ENCODE peak calls at places on chromosome 4, in nine cellular contexts. J, Z, H, D, R, N, E, Q and G are unnamed samples.

GRCh38 chr4:19187104-19187503 is 1064.6 kb upstream of the SLIT2 start:
- DNase-seq in E (no peak), D (no peak), Z (no peak), H (no peak), Q (no peak), N (no peak), R (no peak), J (no peak), G (no peak)

GRCh38 chr4:80101768-80102116 is 28.7 kb upstream of the ANTXR2 start:
- DNase-seq in H (no peak), D (no peak), E (no peak), Z (no peak), N (no peak), J (no peak), R (no peak), Q (no peak), G (no peak)

GRCh38 chr4:7852568-7853185 is 87.0 kb downstream of the AFAP1 start:
- DNase-seq in Q (peak), Z (peak), D (no peak), E (no peak), H (no peak), N (no peak), R (no peak), J (no peak), G (no peak)

GRCh38 chr4:59612235-59612634 is 1587.9 kb upstream of the ADGRL3 start:
- DNase-seq in J (no peak), R (no peak), Q (no peak), E (no peak), H (peak), Z (no peak), N (no peak), D (no peak), G (no peak)

GRCh38 chr4:2793920-2794706 is 1.2 kb downstream of the SH3BP2 start:
- DNase-seq in Q (peak), E (peak), R (peak), D (peak), N (peak), Z (peak), J (peak), H (no peak), G (peak)

GRCh38 chr4:168920438-168921081 is 89.5 kb downstream of the CBR4 start:
- DNase-seq in R (no peak), Z (no peak), E (no peak), H (no peak), D (no peak), J (no peak), Q (no peak), N (no peak), G (no peak)

GRCh38 chr4:108731001-108731400 is 31.9 kb downstream of the ETNPPL start:
- DNase-seq in E (no peak), J (no peak), H (no peak), D (no peak), N (no peak), Q (no peak), R (no peak), Z (no peak), G (no peak)

GRCh38 chr4:126899382-126899801 is 733.4 kb upstream of the INTU start:
- DNase-seq in H (no peak), E (no peak), D (no peak), Q (peak), J (no peak), R (no peak), N (peak), Z (no peak), G (no peak)

GRCh38 chr4:183326853-183327252 is 4.6 kb upstream of the CLDN24 start:
- DNase-seq in D (no peak), R (no peak), Z (no peak), J (no peak), H (no peak), N (no peak), Q (no peak), E (no peak), G (no peak)

GRCh38 chr4:168840988-168841681 is 168.9 kb downstream of the CBR4 start:
- DNase-seq in Z (no peak), R (no peak), E (no peak), Q (peak), D (no peak), J (no peak), N (peak), H (no peak), G (peak)

GRCh38 chr4:113064244-113064643 is 14.8 kb downstream of the ANK2 start:
- DNase-seq in Q (no peak), H (no peak), Z (no peak), R (no peak), J (no peak), D (no peak), E (no peak), N (no peak), G (peak)

GRCh38 chr4:27016551-27016950 is 155.9 kb downstream of the STIM2 start:
- DNase-seq in N (no peak), J (no peak), R (no peak), Z (no peak), Q (no peak), E (no peak), H (no peak), D (no peak), G (no peak)

GRCh38 chr4:139126898-139127297 is 50.1 kb downstream of the ELF2 start:
- DNase-seq in H (no peak), Z (no peak), J (no peak), R (no peak), Q (no peak), N (no peak), D (no peak), E (no peak), G (no peak)

GRCh38 chr4:106238819-106239420 is 77.1 kb downstream of the TBCK start:
- DNase-seq in R (peak), Q (no peak), Z (no peak), N (no peak), H (peak), E (no peak), J (no peak), D (no peak), G (no peak)

GRCh38 chr4:139077567-139078355 is 62.2 kb downstream of the NOCT start:
- DNase-seq in E (no peak), Z (no peak), N (no peak), D (no peak), H (no peak), Q (no peak), J (no peak), R (no peak), G (no peak)

GRCh38 chr4:7806080-7806630 is 133.5 kb downstream of the AFAP1 start:
- DNase-seq in E (peak), Q (peak), H (peak), N (peak), Z (peak), R (no peak), D (peak), J (peak), G (no peak)

GRCh38 chr4:87953776-87954175 is 21.7 kb upstream of the SPP1 start:
- DNase-seq in H (no peak), Q (no peak), R (no peak), E (no peak), J (no peak), Z (no peak), D (no peak), N (no peak), G (no peak)

GRCh38 chr4:155807021-155807420 is 48.2 kb downstream of the GUCY1B1 start:
- DNase-seq in J (no peak), H (no peak), D (no peak), Q (no peak), E (no peak), N (no peak), R (no peak), Z (no peak), G (no peak)

GRCh38 chr4:186307497-186307896 is 41.5 kb downstream of the F11 start:
- DNase-seq in J (no peak), E (no peak), D (no peak), N (peak), R (no peak), H (no peak), Q (no peak), Z (no peak), G (no peak)

GRCh38 chr4:27148211-27148895 is 287.7 kb downstream of the STIM2 start:
- DNase-seq in D (no peak), Q (no peak), R (no peak), E (no peak), N (no peak), Z (no peak), J (no peak), H (no peak), G (no peak)

GRCh38 chr4:173527103-173527876 is 2.7 kb downstream of the HAND2 start:
- DNase-seq in N (no peak), J (no peak), Z (peak), Q (peak), D (no peak), R (no peak), E (no peak), H (no peak), G (no peak)

GRCh38 chr4:145299380-145300076 is 119.1 kb upstream of the OTUD4 start:
- DNase-seq in R (no peak), H (no peak), Z (no peak), Q (no peak), D (no peak), E (no peak), N (no peak), J (no peak), G (no peak)

GRCh38 chr4:81207793-81208192 is 7.2 kb downstream of the PRKG2 start:
- DNase-seq in H (no peak), Z (no peak), E (no peak), J (no peak), R (no peak), N (no peak), Q (no peak), D (no peak), G (no peak)

GRCh38 chr4:156686120-156686519 is 285.5 kb downstream of the PDGFC start:
- DNase-seq in E (no peak), Z (no peak), D (no peak), H (no peak), R (no peak), Q (no peak), N (no peak), J (no peak), G (no peak)

GRCh38 chr4:122909683-122910082 is 12.7 kb downstream of the NUDT6 start:
- DNase-seq in J (no peak), Z (no peak), D (no peak), N (no peak), Q (no peak), E (no peak), R (no peak), H (no peak), G (no peak)

GRCh38 chr4:157300678-157301077 is 80.2 kb downstream of the GRIA2 start:
- DNase-seq in E (no peak), J (no peak), Z (no peak), Q (no peak), D (no peak), N (no peak), H (no peak), R (no peak), G (no peak)

GRCh38 chr4:114603455-114603854 is 4.8 kb downstream of the UGT8 start:
- DNase-seq in Z (no peak), H (no peak), N (no peak), J (no peak), R (no peak), E (peak), D (no peak), Q (no peak), G (no peak)

GRCh38 chr4:8914461-8915171 is 43.0 kb upstream of the HMX1 start:
- DNase-seq in R (no peak), D (peak), J (no peak), H (no peak), Q (no peak), Z (peak), E (no peak), N (no peak), G (peak)

GRCh38 chr4:19455850-19456602 is 795.7 kb upstream of the SLIT2 start:
- DNase-seq in H (no peak), D (no peak), Q (no peak), J (no peak), Z (no peak), E (no peak), R (no peak), N (peak), G (no peak)

DNA sequence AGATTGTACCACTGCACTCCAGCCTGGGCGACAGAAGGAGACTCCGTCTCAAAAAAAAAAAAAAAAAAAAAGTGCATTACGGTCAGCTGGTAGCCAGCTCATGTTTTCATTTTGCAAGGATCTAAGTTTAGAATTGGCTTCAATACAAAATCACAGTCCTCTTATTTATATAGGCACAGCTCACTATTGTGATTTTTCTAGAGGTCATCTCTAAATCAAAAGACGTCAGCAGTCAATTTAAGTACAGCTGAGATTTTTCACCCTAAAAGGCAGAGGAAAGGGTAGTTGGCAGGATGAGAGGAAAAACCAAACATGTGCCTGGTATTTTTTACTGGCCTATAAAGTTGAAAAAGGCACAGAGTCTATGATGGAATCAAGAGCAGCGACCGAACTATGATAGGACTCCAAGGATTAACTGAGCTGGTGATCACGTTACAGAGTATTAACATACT is 30.8 kb downstream of the ASB5 start:
- DNase-seq in D (no peak), Z (no peak), H (no peak), N (no peak), J (no peak), Q (no peak), R (no peak), E (no peak), G (no peak)
- TF ChIP-seq POLR2A in D (no peak), Z (no peak), H (no peak), N (peak), J (no peak), Q (no peak), R (no peak), E (no peak), G (no peak)

GRCh38 chr4:5995901-5996623 is 22.2 kb downstream of the C4orf50 start:
- DNase-seq in R (no peak), J (no peak), N (no peak), D (no peak), Z (peak), H (no peak), E (no peak), Q (no peak), G (no peak)
- TF ChIP-seq POLR2A in R (no peak), J (no peak), N (no peak), D (no peak), Z (no peak), H (no peak), E (no peak), Q (no peak), G (no peak)

GRCh38 chr4:146522098-146522861 is 540 bp upstream of the SLC10A7 start:
- DNase-seq in Z (peak), E (peak), R (peak), H (peak), J (peak), N (peak), D (peak), Q (peak), G (peak)
- TF ChIP-seq POLR2A in Z (peak), E (peak), R (peak), H (peak), J (peak), N (peak), D (peak), Q (no peak), G (peak)

GRCh38 chr4:95547708-95548471 is 883 bp downstream of the UNC5C start:
- DNase-seq in Z (peak), J (peak), E (peak), H (no peak), N (peak), Q (peak), D (peak), R (peak), G (no peak)

GRCh38 chr4:95546866-95547707 is 1.7 kb downstream of the UNC5C start:
- DNase-seq in Q (no peak), D (no peak), R (no peak), J (no peak), H (no peak), E (no peak), N (peak), Z (no peak), G (no peak)

GRCh38 chr4:95550566-95550965 is 1.8 kb upstream of the UNC5C start:
- DNase-seq in Q (no peak), R (no peak), E (no peak), H (no peak), D (no peak), J (no peak), N (no peak), Z (no peak), G (no peak)

GRCh38 chr4:95549246-95550138 is 719 bp upstream of the UNC5C start:
- DNase-seq in H (no peak), J (peak), Q (peak), R (peak), D (peak), N (peak), E (peak), Z (peak), G (no peak)

GRCh38 chr4:95548738-95549245 is at the start of gene UNC5C:
- DNase-seq in N (peak), Z (peak), E (peak), R (peak), H (no peak), Q (peak), D (peak), J (peak), G (peak)
- TF ChIP-seq POLR2A in N (peak), Z (peak), E (peak), R (no peak), H (no peak), Q (no peak), D (peak), J (peak), G (peak)

DNA sequence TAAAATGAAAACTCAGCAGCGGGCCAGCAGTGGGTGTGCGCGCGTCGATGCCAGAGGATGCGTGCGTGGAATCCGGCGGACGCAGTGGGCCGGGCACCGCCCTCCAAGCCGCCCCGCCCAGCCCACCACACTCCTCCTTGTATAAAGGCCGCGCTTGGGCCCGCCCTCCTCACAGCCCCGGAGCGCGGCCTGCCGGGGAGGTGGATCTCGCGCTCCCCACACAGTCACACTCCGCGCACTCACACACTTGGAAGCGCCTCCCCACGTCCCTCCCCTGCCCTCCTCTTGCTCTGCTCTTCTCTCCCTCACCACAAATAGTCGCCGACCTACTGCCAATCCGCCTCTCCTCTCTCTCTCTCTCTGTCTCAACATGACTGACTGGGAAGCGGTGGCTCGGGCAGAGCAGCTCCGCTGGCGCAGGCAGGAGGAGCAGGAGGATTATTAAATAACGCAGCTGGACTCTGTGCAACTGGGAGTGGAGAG is at the start of gene CCSER1:
- DNase-seq in Q (peak), N (peak), H (no peak), Z (peak), E (peak), R (peak), D (peak), J (peak), G (peak)
- TF ChIP-seq POLR2A in Q (peak), N (peak), H (peak), Z (peak), E (peak), R (peak), D (peak), J (peak), G (peak)

DNA sequence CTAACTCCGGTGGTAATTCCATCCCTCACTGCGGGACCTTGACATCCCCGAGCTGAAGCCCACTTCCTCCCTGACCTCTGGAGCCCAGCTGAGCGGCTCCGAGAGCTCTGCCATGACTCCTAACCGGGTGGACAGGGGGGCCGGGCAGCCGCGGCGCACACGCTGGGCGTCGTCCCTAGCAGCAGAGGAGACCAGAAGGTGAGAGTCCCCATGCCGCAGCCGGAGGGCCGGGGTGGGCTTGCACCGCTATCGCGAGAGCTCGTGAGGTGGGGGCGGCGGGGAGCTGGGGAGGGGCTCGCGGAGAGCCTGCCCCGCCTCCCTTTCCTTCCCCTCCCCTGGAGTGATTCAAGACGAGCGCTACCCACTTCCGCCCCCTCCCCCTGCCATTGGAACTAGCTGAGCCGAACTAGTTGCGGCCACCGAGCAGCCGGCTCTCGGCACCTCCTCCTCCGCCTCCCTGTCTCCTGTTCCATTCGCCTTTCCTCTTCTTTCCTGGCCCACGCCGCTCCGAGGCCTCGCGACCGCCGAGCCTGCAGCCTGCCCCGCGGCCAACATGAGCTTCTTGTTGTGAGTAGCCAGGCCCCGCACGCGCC is at the start of gene MOB1B:
- DNase-seq in H (peak), E (peak), J (peak), R (peak), Z (peak), Q (peak), N (peak), D (peak), G (peak)
- TF ChIP-seq POLR2A in H (peak), E (peak), J (peak), R (no peak), Z (no peak), Q (no peak), N (peak), D (peak), G (peak)

GRCh38 chr4:561456-561855 is 14.6 kb downstream of the TMEM271 start:
- DNase-seq in N (no peak), D (no peak), J (no peak), R (no peak), E (no peak), H (no peak), Q (no peak), Z (no peak), G (no peak)
- TF ChIP-seq POLR2A in N (no peak), D (no peak), J (no peak), R (no peak), E (no peak), H (no peak), Q (no peak), Z (no peak), G (no peak)

GRCh38 chr4:151409470-151410313 is 716 bp downstream of the FHIP1A start:
- DNase-seq in D (peak), H (no peak), E (peak), N (peak), Q (no peak), Z (peak), J (peak), R (no peak), G (peak)

GRCh38 chr4:151407466-151408379 is 1.3 kb upstream of the FHIP1A start:
- DNase-seq in J (peak), R (no peak), N (peak), E (peak), H (no peak), Z (no peak), D (peak), Q (no peak), G (peak)

GRCh38 chr4:151407018-151407417 is 2.0 kb upstream of the FHIP1A start:
- DNase-seq in D (no peak), H (no peak), J (no peak), R (no peak), Q (no peak), E (no peak), Z (no peak), N (no peak), G (no peak)

GRCh38 chr4:151408380-151408629 is 671 bp upstream of the FHIP1A start:
- DNase-seq in J (no peak), R (no peak), Z (no peak), N (no peak), D (no peak), E (no peak), Q (no peak), H (no peak), G (no peak)

GRCh38 chr4:151408630-151409469 is at the start of gene FHIP1A:
- DNase-seq in R (peak), Z (peak), E (peak), N (peak), Q (peak), H (peak), J (peak), D (peak), G (peak)
- TF ChIP-seq POLR2A in R (no peak), Z (no peak), E (peak), N (peak), Q (no peak), H (no peak), J (peak), D (peak), G (peak)

GRCh38 chr4:100087743-100088142 is 102.5 kb downstream of the DDIT4L start:
- DNase-seq in R (no peak), Z (no peak), E (no peak), D (no peak), H (no peak), Q (no peak), N (no peak), J (no peak), G (no peak)
- TF ChIP-seq POLR2A in R (no peak), Z (no peak), E (no peak), D (no peak), H (no peak), Q (no peak), N (no peak), J (no peak), G (no peak)